ENCODE peak calls at places on chromosomes 6 and 20, in nine cellular contexts. One of them, this sample, is unnamed.
A peak's percentile ranks its signal among the peaks of the same experiment; 100 is the strongest.

GRCh38 chr20:18909254-18909653 is 95.7 kb downstream of the SCP2D1 start:
- DNase-seq in ecto neural progenitor cell: no peak
- DNase-seq in astrocyte of the spinal cord: no peak
- DNase-seq in transverse colon: no peak
- DNase-seq in kidney glomerular epithelial cell: no peak
- DNase-seq in NCI-H1092 treated with DMSO at 0.1 percent for 48 hours: no peak
- DNase-seq in cardiac fibroblast: no peak
- DNase-seq in AG20443: no peak
- DNase-seq in stimulated activated CD4-positive, alpha-beta T cell treated with anti-CD3 and anti-CD28 coated beads, Interleukin-12 subunit alpha, Interleukin-12 subunit beta, amount 100 ng/mL, for 48 hours: no peak
- DNase-seq in this sample: no peak

GRCh38 chr6:96610019-96610418 is 47.1 kb downstream of the FHL5 start:
- DNase-seq in ecto neural progenitor cell: no peak
- DNase-seq in astrocyte of the spinal cord: no peak
- DNase-seq in transverse colon: no peak
- DNase-seq in kidney glomerular epithelial cell: no peak
- DNase-seq in NCI-H1092 treated with DMSO at 0.1 percent for 48 hours: no peak
- DNase-seq in cardiac fibroblast: no peak
- DNase-seq in AG20443: no peak
- DNase-seq in stimulated activated CD4-positive, alpha-beta T cell treated with anti-CD3 and anti-CD28 coated beads, Interleukin-12 subunit alpha, Interleukin-12 subunit beta, amount 100 ng/mL, for 48 hours: no peak
- DNase-seq in this sample: no peak

GRCh38 chr6:45115696-45116095 is 212.4 kb upstream of the RUNX2 start:
- DNase-seq in ecto neural progenitor cell: no peak
- DNase-seq in astrocyte of the spinal cord: peak; percentile 57
- DNase-seq in transverse colon: no peak
- DNase-seq in kidney glomerular epithelial cell: peak; percentile 19
- DNase-seq in NCI-H1092 treated with DMSO at 0.1 percent for 48 hours: no peak
- DNase-seq in cardiac fibroblast: peak; percentile 74
- DNase-seq in AG20443: peak; percentile 9
- DNase-seq in stimulated activated CD4-positive, alpha-beta T cell treated with anti-CD3 and anti-CD28 coated beads, Interleukin-12 subunit alpha, Interleukin-12 subunit beta, amount 100 ng/mL, for 48 hours: no peak
- DNase-seq in this sample: no peak

GRCh38 chr6:136604328-136604825 is 54.2 kb upstream of the MAP7 start:
- DNase-seq in ecto neural progenitor cell: no peak
- DNase-seq in astrocyte of the spinal cord: no peak
- DNase-seq in transverse colon: no peak
- DNase-seq in kidney glomerular epithelial cell: no peak
- DNase-seq in NCI-H1092 treated with DMSO at 0.1 percent for 48 hours: no peak
- DNase-seq in cardiac fibroblast: no peak
- DNase-seq in AG20443: no peak
- DNase-seq in stimulated activated CD4-positive, alpha-beta T cell treated with anti-CD3 and anti-CD28 coated beads, Interleukin-12 subunit alpha, Interleukin-12 subunit beta, amount 100 ng/mL, for 48 hours: no peak
- DNase-seq in this sample: no peak

GRCh38 chr20:37090357-37090871 is 5.4 kb downstream of the RBL1 start:
- DNase-seq in ecto neural progenitor cell: no peak
- DNase-seq in astrocyte of the spinal cord: no peak
- DNase-seq in transverse colon: no peak
- DNase-seq in kidney glomerular epithelial cell: no peak
- DNase-seq in NCI-H1092 treated with DMSO at 0.1 percent for 48 hours: no peak
- DNase-seq in cardiac fibroblast: peak; percentile 9
- DNase-seq in AG20443: no peak
- DNase-seq in stimulated activated CD4-positive, alpha-beta T cell treated with anti-CD3 and anti-CD28 coated beads, Interleukin-12 subunit alpha, Interleukin-12 subunit beta, amount 100 ng/mL, for 48 hours: no peak
- DNase-seq in this sample: no peak

GRCh38 chr6:88785478-88785877 is 177.9 kb downstream of the RNGTT start:
- DNase-seq in ecto neural progenitor cell: no peak
- DNase-seq in astrocyte of the spinal cord: no peak
- DNase-seq in transverse colon: no peak
- DNase-seq in kidney glomerular epithelial cell: no peak
- DNase-seq in NCI-H1092 treated with DMSO at 0.1 percent for 48 hours: no peak
- DNase-seq in cardiac fibroblast: peak; percentile 22
- DNase-seq in AG20443: no peak
- DNase-seq in stimulated activated CD4-positive, alpha-beta T cell treated with anti-CD3 and anti-CD28 coated beads, Interleukin-12 subunit alpha, Interleukin-12 subunit beta, amount 100 ng/mL, for 48 hours: no peak
- DNase-seq in this sample: no peak

GRCh38 chr6:143698759-143699750 is 21.3 kb downstream of the PHACTR2 start:
- DNase-seq in ecto neural progenitor cell: no peak
- DNase-seq in astrocyte of the spinal cord: no peak
- DNase-seq in transverse colon: no peak
- DNase-seq in kidney glomerular epithelial cell: no peak
- DNase-seq in NCI-H1092 treated with DMSO at 0.1 percent for 48 hours: no peak
- DNase-seq in cardiac fibroblast: no peak
- DNase-seq in AG20443: no peak
- DNase-seq in stimulated activated CD4-positive, alpha-beta T cell treated with anti-CD3 and anti-CD28 coated beads, Interleukin-12 subunit alpha, Interleukin-12 subunit beta, amount 100 ng/mL, for 48 hours: no peak
- DNase-seq in this sample: no peak

GRCh38 chr6:166933396-166933795 is 23.0 kb downstream of the RNASET2 start:
- DNase-seq in ecto neural progenitor cell: no peak
- DNase-seq in astrocyte of the spinal cord: no peak
- DNase-seq in transverse colon: no peak
- DNase-seq in kidney glomerular epithelial cell: no peak
- DNase-seq in NCI-H1092 treated with DMSO at 0.1 percent for 48 hours: no peak
- DNase-seq in cardiac fibroblast: no peak
- DNase-seq in AG20443: no peak
- DNase-seq in stimulated activated CD4-positive, alpha-beta T cell treated with anti-CD3 and anti-CD28 coated beads, Interleukin-12 subunit alpha, Interleukin-12 subunit beta, amount 100 ng/mL, for 48 hours: no peak
- DNase-seq in this sample: no peak

GRCh38 chr6:149059557-149059956 is 258.0 kb upstream of the TAB2 start:
- DNase-seq in ecto neural progenitor cell: no peak
- DNase-seq in astrocyte of the spinal cord: no peak
- DNase-seq in transverse colon: no peak
- DNase-seq in kidney glomerular epithelial cell: no peak
- DNase-seq in NCI-H1092 treated with DMSO at 0.1 percent for 48 hours: no peak
- DNase-seq in cardiac fibroblast: no peak
- DNase-seq in AG20443: no peak
- DNase-seq in stimulated activated CD4-positive, alpha-beta T cell treated with anti-CD3 and anti-CD28 coated beads, Interleukin-12 subunit alpha, Interleukin-12 subunit beta, amount 100 ng/mL, for 48 hours: no peak
- DNase-seq in this sample: no peak

GRCh38 chr6:146813554-146813953 is 214.8 kb downstream of the ADGB start:
- DNase-seq in ecto neural progenitor cell: no peak
- DNase-seq in astrocyte of the spinal cord: peak; percentile 16
- DNase-seq in transverse colon: no peak
- DNase-seq in kidney glomerular epithelial cell: no peak
- DNase-seq in NCI-H1092 treated with DMSO at 0.1 percent for 48 hours: no peak
- DNase-seq in cardiac fibroblast: peak; percentile 48
- DNase-seq in AG20443: no peak
- DNase-seq in stimulated activated CD4-positive, alpha-beta T cell treated with anti-CD3 and anti-CD28 coated beads, Interleukin-12 subunit alpha, Interleukin-12 subunit beta, amount 100 ng/mL, for 48 hours: no peak
- DNase-seq in this sample: no peak

GRCh38 chr6:1597924-1598323 is 11.8 kb upstream of the FOXC1 start:
- DNase-seq in ecto neural progenitor cell: no peak
- DNase-seq in astrocyte of the spinal cord: no peak
- DNase-seq in transverse colon: no peak
- DNase-seq in kidney glomerular epithelial cell: no peak
- DNase-seq in NCI-H1092 treated with DMSO at 0.1 percent for 48 hours: no peak
- DNase-seq in cardiac fibroblast: peak; percentile 88
- DNase-seq in AG20443: no peak
- DNase-seq in stimulated activated CD4-positive, alpha-beta T cell treated with anti-CD3 and anti-CD28 coated beads, Interleukin-12 subunit alpha, Interleukin-12 subunit beta, amount 100 ng/mL, for 48 hours: no peak
- DNase-seq in this sample: no peak

GRCh38 chr6:110173506-110174132 is 5.9 kb downstream of the WASF1 start:
- DNase-seq in ecto neural progenitor cell: no peak
- DNase-seq in astrocyte of the spinal cord: no peak
- DNase-seq in transverse colon: no peak
- DNase-seq in kidney glomerular epithelial cell: no peak
- DNase-seq in NCI-H1092 treated with DMSO at 0.1 percent for 48 hours: no peak
- DNase-seq in cardiac fibroblast: no peak
- DNase-seq in AG20443: no peak
- DNase-seq in stimulated activated CD4-positive, alpha-beta T cell treated with anti-CD3 and anti-CD28 coated beads, Interleukin-12 subunit alpha, Interleukin-12 subunit beta, amount 100 ng/mL, for 48 hours: no peak
- DNase-seq in this sample: no peak

GRCh38 chr6:154297711-154298110 is 58.9 kb downstream of the IPCEF1 start:
- DNase-seq in ecto neural progenitor cell: no peak
- DNase-seq in astrocyte of the spinal cord: no peak
- DNase-seq in transverse colon: no peak
- DNase-seq in kidney glomerular epithelial cell: peak; percentile 22
- DNase-seq in NCI-H1092 treated with DMSO at 0.1 percent for 48 hours: no peak
- DNase-seq in cardiac fibroblast: no peak
- DNase-seq in AG20443: peak; percentile 55
- DNase-seq in stimulated activated CD4-positive, alpha-beta T cell treated with anti-CD3 and anti-CD28 coated beads, Interleukin-12 subunit alpha, Interleukin-12 subunit beta, amount 100 ng/mL, for 48 hours: no peak
- DNase-seq in this sample: no peak

GRCh38 chr20:37378785-37379598 is 33.1 kb downstream of the SRC start:
- DNase-seq in ecto neural progenitor cell: no peak
- DNase-seq in astrocyte of the spinal cord: peak; percentile 38
- DNase-seq in transverse colon: no peak
- DNase-seq in kidney glomerular epithelial cell: no peak
- DNase-seq in NCI-H1092 treated with DMSO at 0.1 percent for 48 hours: no peak
- DNase-seq in cardiac fibroblast: peak; percentile 62
- DNase-seq in AG20443: no peak
- DNase-seq in stimulated activated CD4-positive, alpha-beta T cell treated with anti-CD3 and anti-CD28 coated beads, Interleukin-12 subunit alpha, Interleukin-12 subunit beta, amount 100 ng/mL, for 48 hours: no peak
- DNase-seq in this sample: no peak

GRCh38 chr20:36848078-36848660 is 27.8 kb upstream of the TLDC2 start:
- DNase-seq in ecto neural progenitor cell: no peak
- DNase-seq in astrocyte of the spinal cord: peak; percentile 88
- DNase-seq in transverse colon: no peak
- DNase-seq in kidney glomerular epithelial cell: peak; percentile 89
- DNase-seq in NCI-H1092 treated with DMSO at 0.1 percent for 48 hours: no peak
- DNase-seq in cardiac fibroblast: peak; percentile 88
- DNase-seq in AG20443: peak; percentile 86
- DNase-seq in stimulated activated CD4-positive, alpha-beta T cell treated with anti-CD3 and anti-CD28 coated beads, Interleukin-12 subunit alpha, Interleukin-12 subunit beta, amount 100 ng/mL, for 48 hours: no peak
- DNase-seq in this sample: no peak

GRCh38 chr6:45923831-45924391 is 91.7 kb downstream of the CLIC5 start:
- DNase-seq in ecto neural progenitor cell: no peak
- DNase-seq in astrocyte of the spinal cord: peak; percentile 54
- DNase-seq in transverse colon: no peak
- DNase-seq in kidney glomerular epithelial cell: peak; percentile 63
- DNase-seq in NCI-H1092 treated with DMSO at 0.1 percent for 48 hours: no peak
- DNase-seq in cardiac fibroblast: peak; percentile 70
- DNase-seq in AG20443: peak; percentile 66
- DNase-seq in stimulated activated CD4-positive, alpha-beta T cell treated with anti-CD3 and anti-CD28 coated beads, Interleukin-12 subunit alpha, Interleukin-12 subunit beta, amount 100 ng/mL, for 48 hours: peak; percentile 53
- DNase-seq in this sample: no peak

GRCh38 chr6:75116946-75117345 is 88.9 kb downstream of the COL12A1 start:
- DNase-seq in ecto neural progenitor cell: no peak
- DNase-seq in astrocyte of the spinal cord: peak; percentile 16
- DNase-seq in transverse colon: no peak
- DNase-seq in kidney glomerular epithelial cell: no peak
- DNase-seq in NCI-H1092 treated with DMSO at 0.1 percent for 48 hours: no peak
- DNase-seq in cardiac fibroblast: peak; percentile 55
- DNase-seq in AG20443: no peak
- DNase-seq in stimulated activated CD4-positive, alpha-beta T cell treated with anti-CD3 and anti-CD28 coated beads, Interleukin-12 subunit alpha, Interleukin-12 subunit beta, amount 100 ng/mL, for 48 hours: no peak
- DNase-seq in this sample: no peak

GRCh38 chr6:33980176-33980805 is 165.6 kb downstream of the GRM4 start:
- DNase-seq in ecto neural progenitor cell: peak; percentile 38
- DNase-seq in astrocyte of the spinal cord: no peak
- DNase-seq in transverse colon: no peak
- DNase-seq in kidney glomerular epithelial cell: no peak
- DNase-seq in NCI-H1092 treated with DMSO at 0.1 percent for 48 hours: no peak
- DNase-seq in cardiac fibroblast: no peak
- DNase-seq in AG20443: peak; percentile 7
- DNase-seq in stimulated activated CD4-positive, alpha-beta T cell treated with anti-CD3 and anti-CD28 coated beads, Interleukin-12 subunit alpha, Interleukin-12 subunit beta, amount 100 ng/mL, for 48 hours: no peak
- DNase-seq in this sample: no peak

GRCh38 chr20:3405139-3405538 is 2.3 kb downstream of the DNAAF9 start:
- DNase-seq in ecto neural progenitor cell: no peak
- DNase-seq in astrocyte of the spinal cord: no peak
- DNase-seq in transverse colon: no peak
- DNase-seq in kidney glomerular epithelial cell: no peak
- DNase-seq in NCI-H1092 treated with DMSO at 0.1 percent for 48 hours: no peak
- DNase-seq in cardiac fibroblast: no peak
- DNase-seq in AG20443: no peak
- DNase-seq in stimulated activated CD4-positive, alpha-beta T cell treated with anti-CD3 and anti-CD28 coated beads, Interleukin-12 subunit alpha, Interleukin-12 subunit beta, amount 100 ng/mL, for 48 hours: no peak
- DNase-seq in this sample: peak; percentile 63

GRCh38 chr6:87828044-87828443 is 126.0 kb upstream of the AKIRIN2 start:
- DNase-seq in ecto neural progenitor cell: no peak
- DNase-seq in astrocyte of the spinal cord: no peak
- DNase-seq in transverse colon: no peak
- DNase-seq in kidney glomerular epithelial cell: no peak
- DNase-seq in NCI-H1092 treated with DMSO at 0.1 percent for 48 hours: no peak
- DNase-seq in cardiac fibroblast: no peak
- DNase-seq in AG20443: no peak
- DNase-seq in stimulated activated CD4-positive, alpha-beta T cell treated with anti-CD3 and anti-CD28 coated beads, Interleukin-12 subunit alpha, Interleukin-12 subunit beta, amount 100 ng/mL, for 48 hours: no peak
- DNase-seq in this sample: no peak

GRCh38 chr6:36755435-36756348 is 58.1 kb downstream of the RAB44 start:
- DNase-seq in ecto neural progenitor cell: no peak
- DNase-seq in astrocyte of the spinal cord: peak; percentile 19
- DNase-seq in transverse colon: peak; percentile 52
- DNase-seq in kidney glomerular epithelial cell: no peak
- DNase-seq in NCI-H1092 treated with DMSO at 0.1 percent for 48 hours: no peak
- DNase-seq in cardiac fibroblast: peak; percentile 77
- DNase-seq in AG20443: no peak
- DNase-seq in stimulated activated CD4-positive, alpha-beta T cell treated with anti-CD3 and anti-CD28 coated beads, Interleukin-12 subunit alpha, Interleukin-12 subunit beta, amount 100 ng/mL, for 48 hours: peak; percentile 64
- DNase-seq in this sample: peak; percentile 46

GRCh38 chr6:79609225-79609595 is 21.9 kb upstream of the SH3BGRL2 start:
- DNase-seq in ecto neural progenitor cell: no peak
- DNase-seq in astrocyte of the spinal cord: no peak
- DNase-seq in transverse colon: no peak
- DNase-seq in kidney glomerular epithelial cell: no peak
- DNase-seq in NCI-H1092 treated with DMSO at 0.1 percent for 48 hours: no peak
- DNase-seq in cardiac fibroblast: no peak
- DNase-seq in AG20443: no peak
- DNase-seq in stimulated activated CD4-positive, alpha-beta T cell treated with anti-CD3 and anti-CD28 coated beads, Interleukin-12 subunit alpha, Interleukin-12 subunit beta, amount 100 ng/mL, for 48 hours: no peak
- DNase-seq in this sample: no peak

GRCh38 chr6:38034269-38034914 is 214.9 kb downstream of the ZFAND3 start:
- DNase-seq in ecto neural progenitor cell: no peak
- DNase-seq in astrocyte of the spinal cord: peak; percentile 67
- DNase-seq in transverse colon: no peak
- DNase-seq in kidney glomerular epithelial cell: peak; percentile 10
- DNase-seq in NCI-H1092 treated with DMSO at 0.1 percent for 48 hours: peak; percentile 9
- DNase-seq in cardiac fibroblast: peak; percentile 72
- DNase-seq in AG20443: peak; percentile 30
- DNase-seq in stimulated activated CD4-positive, alpha-beta T cell treated with anti-CD3 and anti-CD28 coated beads, Interleukin-12 subunit alpha, Interleukin-12 subunit beta, amount 100 ng/mL, for 48 hours: no peak
- DNase-seq in this sample: peak; percentile 57

GRCh38 chr6:154371337-154371736 is 14.7 kb upstream of the IPCEF1 start:
- DNase-seq in ecto neural progenitor cell: no peak
- DNase-seq in astrocyte of the spinal cord: no peak
- DNase-seq in transverse colon: no peak
- DNase-seq in kidney glomerular epithelial cell: no peak
- DNase-seq in NCI-H1092 treated with DMSO at 0.1 percent for 48 hours: no peak
- DNase-seq in cardiac fibroblast: no peak
- DNase-seq in AG20443: no peak
- DNase-seq in stimulated activated CD4-positive, alpha-beta T cell treated with anti-CD3 and anti-CD28 coated beads, Interleukin-12 subunit alpha, Interleukin-12 subunit beta, amount 100 ng/mL, for 48 hours: no peak
- DNase-seq in this sample: no peak

GRCh38 chr6:12355354-12355753 is 65.2 kb downstream of the EDN1 start:
- DNase-seq in ecto neural progenitor cell: no peak
- DNase-seq in astrocyte of the spinal cord: no peak
- DNase-seq in transverse colon: no peak
- DNase-seq in kidney glomerular epithelial cell: no peak
- DNase-seq in NCI-H1092 treated with DMSO at 0.1 percent for 48 hours: no peak
- DNase-seq in cardiac fibroblast: peak; percentile 43
- DNase-seq in AG20443: no peak
- DNase-seq in stimulated activated CD4-positive, alpha-beta T cell treated with anti-CD3 and anti-CD28 coated beads, Interleukin-12 subunit alpha, Interleukin-12 subunit beta, amount 100 ng/mL, for 48 hours: no peak
- DNase-seq in this sample: no peak

GRCh38 chr6:33249732-33250625 is 21.7 kb downstream of the VPS52 start:
- DNase-seq in ecto neural progenitor cell: no peak
- DNase-seq in astrocyte of the spinal cord: peak; percentile 76
- DNase-seq in transverse colon: no peak
- DNase-seq in kidney glomerular epithelial cell: peak; percentile 47
- DNase-seq in NCI-H1092 treated with DMSO at 0.1 percent for 48 hours: peak; percentile 45
- DNase-seq in cardiac fibroblast: peak; percentile 88
- DNase-seq in AG20443: peak; percentile 69
- DNase-seq in stimulated activated CD4-positive, alpha-beta T cell treated with anti-CD3 and anti-CD28 coated beads, Interleukin-12 subunit alpha, Interleukin-12 subunit beta, amount 100 ng/mL, for 48 hours: no peak
- DNase-seq in this sample: no peak

GRCh38 chr20:51506527-51507356 is 35.8 kb downstream of the NFATC2 start:
- DNase-seq in ecto neural progenitor cell: no peak
- DNase-seq in astrocyte of the spinal cord: no peak
- DNase-seq in transverse colon: no peak
- DNase-seq in kidney glomerular epithelial cell: no peak
- DNase-seq in NCI-H1092 treated with DMSO at 0.1 percent for 48 hours: no peak
- DNase-seq in cardiac fibroblast: no peak
- DNase-seq in AG20443: no peak
- DNase-seq in stimulated activated CD4-positive, alpha-beta T cell treated with anti-CD3 and anti-CD28 coated beads, Interleukin-12 subunit alpha, Interleukin-12 subunit beta, amount 100 ng/mL, for 48 hours: no peak
- DNase-seq in this sample: no peak

GRCh38 chr20:31549513-31549880 is 35.3 kb downstream of the HM13 start:
- DNase-seq in ecto neural progenitor cell: no peak
- DNase-seq in astrocyte of the spinal cord: no peak
- DNase-seq in transverse colon: no peak
- DNase-seq in kidney glomerular epithelial cell: no peak
- DNase-seq in NCI-H1092 treated with DMSO at 0.1 percent for 48 hours: no peak
- DNase-seq in cardiac fibroblast: no peak
- DNase-seq in AG20443: no peak
- DNase-seq in stimulated activated CD4-positive, alpha-beta T cell treated with anti-CD3 and anti-CD28 coated beads, Interleukin-12 subunit alpha, Interleukin-12 subunit beta, amount 100 ng/mL, for 48 hours: no peak
- DNase-seq in this sample: no peak

GRCh38 chr6:109024368-109024767 is 70.3 kb downstream of the SESN1 start:
- DNase-seq in ecto neural progenitor cell: no peak
- DNase-seq in astrocyte of the spinal cord: no peak
- DNase-seq in transverse colon: no peak
- DNase-seq in kidney glomerular epithelial cell: no peak
- DNase-seq in NCI-H1092 treated with DMSO at 0.1 percent for 48 hours: no peak
- DNase-seq in cardiac fibroblast: peak; percentile 50
- DNase-seq in AG20443: no peak
- DNase-seq in stimulated activated CD4-positive, alpha-beta T cell treated with anti-CD3 and anti-CD28 coated beads, Interleukin-12 subunit alpha, Interleukin-12 subunit beta, amount 100 ng/mL, for 48 hours: no peak
- DNase-seq in this sample: no peak

GRCh38 chr6:6751615-6752014 is 163.1 kb downstream of the LY86 start:
- DNase-seq in ecto neural progenitor cell: no peak
- DNase-seq in astrocyte of the spinal cord: no peak
- DNase-seq in transverse colon: peak; percentile 84
- DNase-seq in kidney glomerular epithelial cell: no peak
- DNase-seq in NCI-H1092 treated with DMSO at 0.1 percent for 48 hours: no peak
- DNase-seq in cardiac fibroblast: no peak
- DNase-seq in AG20443: peak; percentile 34
- DNase-seq in stimulated activated CD4-positive, alpha-beta T cell treated with anti-CD3 and anti-CD28 coated beads, Interleukin-12 subunit alpha, Interleukin-12 subunit beta, amount 100 ng/mL, for 48 hours: peak; percentile 7
- DNase-seq in this sample: no peak

GRCh38 chr6:38508894-38509293 is 130.8 kb downstream of the BTBD9 start:
- DNase-seq in ecto neural progenitor cell: no peak
- DNase-seq in astrocyte of the spinal cord: peak; percentile 51
- DNase-seq in transverse colon: no peak
- DNase-seq in kidney glomerular epithelial cell: no peak
- DNase-seq in NCI-H1092 treated with DMSO at 0.1 percent for 48 hours: peak; percentile 31
- DNase-seq in cardiac fibroblast: peak; percentile 41
- DNase-seq in AG20443: no peak
- DNase-seq in stimulated activated CD4-positive, alpha-beta T cell treated with anti-CD3 and anti-CD28 coated beads, Interleukin-12 subunit alpha, Interleukin-12 subunit beta, amount 100 ng/mL, for 48 hours: no peak
- DNase-seq in this sample: no peak

This sample was measured in T47D.